ENCODE peak calls at places on chromosome 17, in nine cellular contexts. One of them, this sample, is unnamed.

GRCh38 chr17:69967910-69968411 is 107.1 kb upstream of the KCNJ16 start:
- ATAC-seq in IMR-90: peak; percentile 96
- ATAC-seq in heart left ventricle: no peak
- ATAC-seq in upper lobe of left lung: no peak
- ATAC-seq in right lobe of liver: no peak
- ATAC-seq in body of pancreas: no peak
- ATAC-seq in HCT116: no peak
- ATAC-seq in gastrocnemius medialis: no peak
- ATAC-seq in HepG2: no peak
- ATAC-seq in this sample: no peak

GRCh38 chr17:75642221-75643032 is 9.2 kb downstream of the SMIM5 start:
- ATAC-seq in HCT116: no peak
- ATAC-seq in right lobe of liver: no peak
- ATAC-seq in IMR-90: no peak
- ATAC-seq in HepG2: no peak
- ATAC-seq in heart left ventricle: no peak
- ATAC-seq in body of pancreas: no peak
- ATAC-seq in gastrocnemius medialis: no peak
- ATAC-seq in upper lobe of left lung: no peak
- ATAC-seq in this sample: no peak

GRCh38 chr17:35372846-35373531 is 432 bp downstream of the SLFN11 start:
- ATAC-seq in HepG2: no peak
- ATAC-seq in gastrocnemius medialis: no peak
- ATAC-seq in body of pancreas: peak; percentile 21
- ATAC-seq in upper lobe of left lung: no peak
- ATAC-seq in right lobe of liver: peak; percentile 21
- ATAC-seq in IMR-90: peak; percentile 33
- ATAC-seq in HCT116: no peak
- ATAC-seq in heart left ventricle: peak; percentile 15
- ATAC-seq in this sample: peak; percentile 19

GRCh38 chr17:68011199-68011665 is 15.0 kb upstream of the C17orf58 start:
- ATAC-seq in HCT116: peak; percentile 91
- ATAC-seq in upper lobe of left lung: peak; percentile 91
- ATAC-seq in HepG2: peak; percentile 82
- ATAC-seq in right lobe of liver: peak; percentile 92
- ATAC-seq in body of pancreas: peak; percentile 71
- ATAC-seq in heart left ventricle: peak; percentile 81
- ATAC-seq in IMR-90: peak; percentile 46
- ATAC-seq in gastrocnemius medialis: peak; percentile 82
- ATAC-seq in this sample: no peak

GRCh38 chr17:17108681-17109049 is 66.4 kb downstream of the MPRIP start:
- ATAC-seq in upper lobe of left lung: peak; percentile 57
- ATAC-seq in heart left ventricle: peak; percentile 21
- ATAC-seq in HCT116: peak; percentile 47
- ATAC-seq in body of pancreas: no peak
- ATAC-seq in IMR-90: peak; percentile 57
- ATAC-seq in gastrocnemius medialis: peak; percentile 38
- ATAC-seq in HepG2: peak; percentile 20
- ATAC-seq in right lobe of liver: peak; percentile 49
- ATAC-seq in this sample: peak; percentile 32

GRCh38 chr17:14318906-14319205 is 18.0 kb downstream of the HS3ST3B1 start:
- ATAC-seq in HepG2: no peak
- ATAC-seq in upper lobe of left lung: no peak
- ATAC-seq in HCT116: no peak
- ATAC-seq in body of pancreas: no peak
- ATAC-seq in gastrocnemius medialis: no peak
- ATAC-seq in right lobe of liver: no peak
- ATAC-seq in IMR-90: no peak
- ATAC-seq in heart left ventricle: no peak
- ATAC-seq in this sample: no peak

GRCh38 chr17:62619413-62620155 is 7.9 kb upstream of the MRC2 start:
- ATAC-seq in right lobe of liver: no peak
- ATAC-seq in gastrocnemius medialis: no peak
- ATAC-seq in heart left ventricle: peak; percentile 31
- ATAC-seq in HCT116: no peak
- ATAC-seq in IMR-90: no peak
- ATAC-seq in body of pancreas: peak; percentile 30
- ATAC-seq in upper lobe of left lung: no peak
- ATAC-seq in HepG2: no peak
- ATAC-seq in this sample: peak; percentile 26

GRCh38 chr17:41347872-41348760 is 2.5 kb downstream of the KRT33A start:
- ATAC-seq in body of pancreas: no peak
- ATAC-seq in HepG2: no peak
- ATAC-seq in gastrocnemius medialis: no peak
- ATAC-seq in upper lobe of left lung: no peak
- ATAC-seq in right lobe of liver: no peak
- ATAC-seq in HCT116: no peak
- ATAC-seq in heart left ventricle: no peak
- ATAC-seq in IMR-90: no peak
- ATAC-seq in this sample: no peak

GRCh38 chr17:67441052-67441738 is 64.1 kb downstream of the PITPNC1 start:
- ATAC-seq in heart left ventricle: peak; percentile 63
- ATAC-seq in gastrocnemius medialis: peak; percentile 65
- ATAC-seq in IMR-90: peak; percentile 98
- ATAC-seq in HCT116: peak; percentile 92
- ATAC-seq in upper lobe of left lung: peak; percentile 70
- ATAC-seq in body of pancreas: no peak
- ATAC-seq in right lobe of liver: peak; percentile 69
- ATAC-seq in HepG2: peak; percentile 68
- ATAC-seq in this sample: no peak

GRCh38 chr17:9239260-9239820 is 218.0 kb downstream of the NTN1 start:
- ATAC-seq in HCT116: peak; percentile 13
- ATAC-seq in IMR-90: no peak
- ATAC-seq in upper lobe of left lung: no peak
- ATAC-seq in gastrocnemius medialis: no peak
- ATAC-seq in HepG2: no peak
- ATAC-seq in heart left ventricle: peak; percentile 3
- ATAC-seq in body of pancreas: no peak
- ATAC-seq in right lobe of liver: no peak
- ATAC-seq in this sample: peak; percentile 0

GRCh38 chr17:38549285-38549684 is 56.5 kb downstream of the SRCIN1 start:
- ATAC-seq in HCT116: no peak
- ATAC-seq in body of pancreas: no peak
- ATAC-seq in IMR-90: no peak
- ATAC-seq in upper lobe of left lung: no peak
- ATAC-seq in gastrocnemius medialis: no peak
- ATAC-seq in right lobe of liver: no peak
- ATAC-seq in heart left ventricle: peak; percentile 45
- ATAC-seq in HepG2: no peak
- ATAC-seq in this sample: no peak

GRCh38 chr17:81865733-81866439 is 5.3 kb downstream of the ARHGDIA start:
- ATAC-seq in gastrocnemius medialis: no peak
- ATAC-seq in HCT116: no peak
- ATAC-seq in HepG2: no peak
- ATAC-seq in heart left ventricle: no peak
- ATAC-seq in body of pancreas: peak; percentile 62
- ATAC-seq in right lobe of liver: peak; percentile 65
- ATAC-seq in upper lobe of left lung: no peak
- ATAC-seq in IMR-90: no peak
- ATAC-seq in this sample: no peak
- TF ChIP-seq POLR2A in gastrocnemius medialis: no peak
- TF ChIP-seq POLR2A in HCT116: no peak
- TF ChIP-seq POLR2A in HepG2: no peak
- TF ChIP-seq POLR2A in heart left ventricle: no peak
- TF ChIP-seq POLR2A in body of pancreas: peak; percentile 76
- TF ChIP-seq POLR2A in right lobe of liver: peak; percentile 89
- TF ChIP-seq POLR2A in upper lobe of left lung: no peak
- TF ChIP-seq POLR2A in IMR-90: peak; percentile 56
- TF ChIP-seq POLR2A in this sample: no peak

DNA sequence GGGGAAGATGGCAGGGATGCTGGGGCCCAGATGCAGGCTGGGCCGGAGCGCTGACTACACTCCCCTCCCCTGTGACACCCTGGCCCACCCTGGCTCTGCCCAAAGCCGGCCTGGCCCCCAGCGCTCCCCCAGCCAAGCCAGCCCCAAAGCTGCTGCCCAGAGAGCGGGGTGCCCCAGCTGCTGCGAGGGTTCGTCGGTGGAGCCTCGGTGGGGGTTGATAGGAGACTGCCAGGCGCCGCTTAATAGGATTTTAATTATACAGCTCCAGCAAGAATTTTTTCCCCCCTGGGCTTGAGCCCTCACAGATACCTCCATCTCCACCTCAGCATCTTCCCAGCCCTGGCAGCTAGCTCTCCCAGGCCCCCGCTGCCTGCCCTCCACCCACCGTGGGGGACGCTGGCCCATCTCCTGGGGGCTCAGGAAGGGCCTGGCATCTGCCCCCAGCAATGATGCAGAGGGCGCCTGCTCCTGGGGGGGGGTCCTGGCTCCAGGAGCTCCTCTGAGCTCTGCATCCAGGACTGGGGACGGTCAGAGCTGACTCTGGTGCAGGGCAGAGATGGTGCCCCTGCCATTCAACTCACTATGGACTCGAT is 36.8 kb upstream of the DLX4 start:
- ATAC-seq in gastrocnemius medialis: no peak
- ATAC-seq in heart left ventricle: no peak
- ATAC-seq in body of pancreas: no peak
- ATAC-seq in IMR-90: no peak
- ATAC-seq in HepG2: no peak
- ATAC-seq in upper lobe of left lung: no peak
- ATAC-seq in HCT116: no peak
- ATAC-seq in right lobe of liver: no peak
- ATAC-seq in this sample: no peak
- H3K27me3 ChIP-seq in gastrocnemius medialis: peaks cover 12% of the 10 kb centered on the region
- H3K27me3 ChIP-seq in heart left ventricle: no peaks in the 10 kb centered on the region
- H3K27me3 ChIP-seq in body of pancreas: no peaks in the 10 kb centered on the region
- H3K27me3 ChIP-seq in IMR-90: peaks cover 83% of the 10 kb centered on the region
- H3K27me3 ChIP-seq in HepG2: peaks cover 45% of the 10 kb centered on the region
- H3K27me3 ChIP-seq in upper lobe of left lung: no peaks in the 10 kb centered on the region
- H3K27me3 ChIP-seq in HCT116: no peaks in the 10 kb centered on the region
- H3K27me3 ChIP-seq in right lobe of liver: no peaks in the 10 kb centered on the region
- H3K27me3 ChIP-seq in this sample: peaks cover 77% of the 10 kb centered on the region

GRCh38 chr17:28474035-28474640 is 694 bp downstream of the SLC13A2 start:
- ATAC-seq in right lobe of liver: no peak
- ATAC-seq in body of pancreas: no peak
- ATAC-seq in upper lobe of left lung: no peak
- ATAC-seq in HepG2: no peak
- ATAC-seq in HCT116: no peak
- ATAC-seq in IMR-90: no peak
- ATAC-seq in gastrocnemius medialis: no peak
- ATAC-seq in heart left ventricle: no peak
- ATAC-seq in this sample: no peak

GRCh38 chr17:28471531-28472342 is 1.7 kb upstream of the SLC13A2 start:
- ATAC-seq in right lobe of liver: no peak
- ATAC-seq in IMR-90: no peak
- ATAC-seq in HCT116: no peak
- ATAC-seq in HepG2: no peak
- ATAC-seq in gastrocnemius medialis: no peak
- ATAC-seq in body of pancreas: no peak
- ATAC-seq in heart left ventricle: no peak
- ATAC-seq in upper lobe of left lung: no peak
- ATAC-seq in this sample: no peak

GRCh38 chr17:28472871-28473497 is 460 bp upstream of the SLC13A2 start:
- ATAC-seq in gastrocnemius medialis: no peak
- ATAC-seq in heart left ventricle: no peak
- ATAC-seq in HCT116: no peak
- ATAC-seq in HepG2: no peak
- ATAC-seq in right lobe of liver: no peak
- ATAC-seq in upper lobe of left lung: no peak
- ATAC-seq in IMR-90: no peak
- ATAC-seq in body of pancreas: no peak
- ATAC-seq in this sample: no peak

GRCh38 chr17:28475151-28475900 is 1.9 kb downstream of the SLC13A2 start:
- ATAC-seq in HCT116: no peak
- ATAC-seq in heart left ventricle: no peak
- ATAC-seq in HepG2: peak; percentile 63
- ATAC-seq in right lobe of liver: no peak
- ATAC-seq in upper lobe of left lung: no peak
- ATAC-seq in gastrocnemius medialis: no peak
- ATAC-seq in body of pancreas: no peak
- ATAC-seq in IMR-90: peak; percentile 41
- ATAC-seq in this sample: no peak

DNA sequence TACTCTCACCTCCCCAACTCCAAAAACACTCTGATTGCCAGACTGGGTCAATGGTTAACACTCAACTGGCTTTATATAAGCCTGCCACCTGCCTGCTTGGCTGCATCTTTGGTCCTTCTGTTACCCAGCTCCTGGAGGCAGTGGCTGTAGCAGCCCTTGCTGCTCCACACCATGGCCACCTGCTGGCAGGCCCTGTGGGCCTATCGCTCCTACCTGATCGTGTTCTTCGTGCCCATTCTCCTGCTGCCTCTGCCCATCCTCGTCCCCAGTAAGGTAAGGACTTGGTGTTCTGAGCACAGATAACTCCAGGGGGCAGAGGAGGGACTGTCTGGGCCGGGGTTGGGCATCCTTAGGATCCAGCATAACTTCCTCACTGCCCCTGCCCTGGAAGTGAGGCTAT is at the start of gene SLC13A2:
- ATAC-seq in gastrocnemius medialis: no peak
- ATAC-seq in upper lobe of left lung: no peak
- ATAC-seq in HCT116: peak; percentile 58
- ATAC-seq in body of pancreas: peak; percentile 64
- ATAC-seq in IMR-90: no peak
- ATAC-seq in heart left ventricle: no peak
- ATAC-seq in right lobe of liver: peak; percentile 94
- ATAC-seq in HepG2: peak; percentile 70
- ATAC-seq in this sample: no peak
- TF ChIP-seq POLR2A in gastrocnemius medialis: no peak
- TF ChIP-seq POLR2A in upper lobe of left lung: no peak
- TF ChIP-seq POLR2A in HCT116: no peak
- TF ChIP-seq POLR2A in body of pancreas: no peak
- TF ChIP-seq POLR2A in IMR-90: no peak
- TF ChIP-seq POLR2A in heart left ventricle: no peak
- TF ChIP-seq POLR2A in right lobe of liver: no peak
- TF ChIP-seq POLR2A in HepG2: no peak
- TF ChIP-seq POLR2A in this sample: no peak

GRCh38 chr17:57968456-57968855 is 13.2 kb upstream of the CUEDC1 start:
- ATAC-seq in gastrocnemius medialis: no peak
- ATAC-seq in HepG2: peak; percentile 24
- ATAC-seq in IMR-90: no peak
- ATAC-seq in heart left ventricle: no peak
- ATAC-seq in body of pancreas: no peak
- ATAC-seq in upper lobe of left lung: no peak
- ATAC-seq in HCT116: no peak
- ATAC-seq in right lobe of liver: no peak
- ATAC-seq in this sample: no peak

GRCh38 chr17:57972151-57972550 is 15.9 kb downstream of the VEZF1 start:
- ATAC-seq in body of pancreas: no peak
- ATAC-seq in upper lobe of left lung: no peak
- ATAC-seq in IMR-90: no peak
- ATAC-seq in right lobe of liver: no peak
- ATAC-seq in HCT116: no peak
- ATAC-seq in HepG2: no peak
- ATAC-seq in heart left ventricle: no peak
- ATAC-seq in gastrocnemius medialis: no peak
- ATAC-seq in this sample: no peak

GRCh38 chr17:57971572-57971971 is 16.4 kb upstream of the CUEDC1 start:
- ATAC-seq in body of pancreas: no peak
- ATAC-seq in HepG2: no peak
- ATAC-seq in heart left ventricle: no peak
- ATAC-seq in right lobe of liver: peak; percentile 85
- ATAC-seq in HCT116: no peak
- ATAC-seq in upper lobe of left lung: no peak
- ATAC-seq in gastrocnemius medialis: no peak
- ATAC-seq in IMR-90: no peak
- ATAC-seq in this sample: no peak

GRCh38 chr17:57966875-57967274 is 11.7 kb upstream of the CUEDC1 start:
- ATAC-seq in gastrocnemius medialis: peak; percentile 87
- ATAC-seq in heart left ventricle: peak; percentile 22
- ATAC-seq in body of pancreas: no peak
- ATAC-seq in IMR-90: no peak
- ATAC-seq in HCT116: peak; percentile 30
- ATAC-seq in upper lobe of left lung: no peak
- ATAC-seq in HepG2: no peak
- ATAC-seq in right lobe of liver: no peak
- ATAC-seq in this sample: no peak

GRCh38 chr17:57970706-57971105 is 15.5 kb upstream of the CUEDC1 start:
- ATAC-seq in HCT116: peak; percentile 11
- ATAC-seq in upper lobe of left lung: no peak
- ATAC-seq in HepG2: peak; percentile 42
- ATAC-seq in gastrocnemius medialis: no peak
- ATAC-seq in heart left ventricle: no peak
- ATAC-seq in IMR-90: peak; percentile 16
- ATAC-seq in body of pancreas: no peak
- ATAC-seq in right lobe of liver: no peak
- ATAC-seq in this sample: no peak
- H3K27me3 ChIP-seq in HCT116: no peaks in the 10 kb centered on the region
- H3K27me3 ChIP-seq in upper lobe of left lung: no peaks in the 10 kb centered on the region
- H3K27me3 ChIP-seq in HepG2: peaks cover 18% of the 10 kb centered on the region
- H3K27me3 ChIP-seq in gastrocnemius medialis: no peaks in the 10 kb centered on the region
- H3K27me3 ChIP-seq in heart left ventricle: no peaks in the 10 kb centered on the region
- H3K27me3 ChIP-seq in IMR-90: no peaks in the 10 kb centered on the region
- H3K27me3 ChIP-seq in body of pancreas: no peaks in the 10 kb centered on the region
- H3K27me3 ChIP-seq in right lobe of liver: no peaks in the 10 kb centered on the region
- H3K27me3 ChIP-seq in this sample: no peaks in the 10 kb centered on the region